ENCODE peak calls at places on chromosome 20, in ten cellular contexts. M, X, C, Q, O, L, D, A, Z and E are unnamed samples.

GRCh38 chr20:52812231-52812847 is 159.8 kb upstream of the TSHZ2 start:
- DNase-seq in M (no peak), X (no peak), C (no peak), Q (no peak), O (no peak), L (no peak), D (no peak), A (no peak), Z (no peak), E (no peak)

GRCh38 chr20:33945391-33946079 is 48.2 kb upstream of the RALY start:
- DNase-seq in M (no peak), X (no peak), C (no peak), Q (peak), O (peak), L (peak), D (peak), A (no peak), Z (no peak), E (no peak)

GRCh38 chr20:7722564-7722963 is 217.7 kb downstream of the HAO1 start:
- DNase-seq in M (no peak), X (no peak), C (no peak), Q (peak), O (no peak), L (no peak), D (no peak), A (no peak), Z (no peak), E (no peak)

GRCh38 chr20:21656299-21657067 is 49.0 kb upstream of the PAX1 start:
- DNase-seq in M (no peak), X (no peak), C (no peak), Q (no peak), O (no peak), L (no peak), D (no peak), A (no peak), Z (no peak), E (no peak)

GRCh38 chr20:46070215-46070910 is 19.4 kb downstream of the NCOA5 start:
- DNase-seq in M (no peak), X (no peak), C (no peak), Q (peak), O (peak), L (peak), D (no peak), A (no peak), Z (no peak), E (no peak)

GRCh38 chr20:53883098-53883762 is 187.2 kb downstream of the BCAS1 start:
- DNase-seq in M (no peak), X (no peak), C (no peak), Q (peak), O (no peak), L (peak), D (no peak), A (no peak), Z (no peak), E (no peak)

GRCh38 chr20:63703471-63703975 is 4.3 kb downstream of the ARFRP1 start:
- DNase-seq in M (no peak), X (no peak), C (no peak), Q (no peak), O (no peak), L (no peak), D (no peak), A (peak), Z (no peak), E (no peak)

GRCh38 chr20:17912916-17913315 is 55.7 kb downstream of the SNX5 start:
- DNase-seq in M (no peak), X (no peak), C (no peak), Q (no peak), O (peak), L (peak), D (no peak), A (no peak), Z (no peak), E (no peak)